ENCODE peak calls at places on chromosomes 6 and 20, in five cellular contexts. O is brain microvascular endothelial cell, L is GM13977, Y is activated B cell treated with CpG ODN at 0.5 μM for 24 hours, F is MM.1S. U is an unnamed sample.

GRCh38 chr20:46057856-46058655 is 29.0 kb downstream of the SLC12A5 start:
- DNase-seq in O (peak), L (peak), Y (no peak), F (no peak), U (peak)

GRCh38 chr20:47922280-47922675 is 137.0 kb upstream of the SULF2 start:
- DNase-seq in O (peak), L (no peak), Y (no peak), F (no peak), U (no peak)

GRCh38 chr6:27161946-27162603 is 85.4 kb upstream of the PRSS16 start:
- DNase-seq in O (peak), L (no peak), Y (no peak), F (peak), U (peak)

GRCh38 chr6:110814488-110815259 is 595 bp downstream of the CDK19 start:
- DNase-seq in O (peak), L (peak), Y (peak), F (peak), U (peak)

GRCh38 chr20:61543086-61543485 is 291.0 kb downstream of the CDH4 start:
- DNase-seq in O (no peak), L (no peak), Y (no peak), F (no peak), U (no peak)

GRCh38 chr6:2086328-2087008 is 158.9 kb downstream of the GMDS start:
- DNase-seq in O (no peak), L (no peak), Y (no peak), F (no peak), U (no peak)

GRCh38 chr6:159043986-159044385 is 805 bp downstream of the TAGAP start:
- DNase-seq in O (no peak), L (no peak), Y (no peak), F (no peak), U (no peak)

GRCh38 chr6:61953881-61954280 is 332.1 kb downstream of the KHDRBS2 start:
- DNase-seq in O (no peak), L (no peak), Y (no peak), F (no peak), U (no peak)

GRCh38 chr6:99254616-99255550 is 94.6 kb downstream of the FAXC start:
- DNase-seq in O (no peak), L (no peak), Y (no peak), F (no peak), U (no peak)

GRCh38 chr6:113936093-113936934 is 34.6 kb downstream of the HDAC2 start:
- DNase-seq in O (peak), L (peak), Y (no peak), F (peak), U (peak)

GRCh38 chr20:45835230-45836224 is 1.9 kb downstream of the SNX21 start:
- DNase-seq in O (no peak), L (no peak), Y (no peak), F (no peak), U (no peak)

GRCh38 chr6:157755032-157755751 is 67.9 kb upstream of the SNX9 start:
- DNase-seq in O (peak), L (no peak), Y (no peak), F (no peak), U (no peak)

GRCh38 chr6:130223508-130223907 is 757 bp upstream of the SAMD3 start:
- DNase-seq in O (no peak), L (peak), Y (peak), F (peak), U (peak)

GRCh38 chr6:3869284-3869631 is 20.1 kb downstream of the FAM50B start:
- DNase-seq in O (no peak), L (no peak), Y (no peak), F (no peak), U (no peak)

GRCh38 chr6:111580826-111581505 is 24.7 kb downstream of the TRAF3IP2 start:
- DNase-seq in O (no peak), L (no peak), Y (no peak), F (no peak), U (no peak)

GRCh38 chr6:156776841-156777576 is at the start of gene ARID1B:
- DNase-seq in O (peak), L (peak), Y (peak), F (peak), U (peak)

GRCh38 chr6:32424584-32424983 is 15.1 kb upstream of the HLA-DRA start:
- DNase-seq in O (no peak), L (no peak), Y (no peak), F (no peak), U (no peak)

GRCh38 chr6:20892365-20892764 is 358.1 kb downstream of the CDKAL1 start:
- DNase-seq in O (no peak), L (no peak), Y (no peak), F (no peak), U (no peak)

GRCh38 chr6:72461144-72461543 is 160.7 kb upstream of the KCNQ5 start:
- DNase-seq in O (peak), L (no peak), Y (no peak), F (peak), U (no peak)

GRCh38 chr6:34242252-34243130 is 5.8 kb downstream of the HMGA1 start:
- DNase-seq in O (no peak), L (no peak), Y (no peak), F (no peak), U (peak)

GRCh38 chr6:28981391-28981832 is 23.7 kb downstream of the ZNF311 start:
- DNase-seq in O (peak), L (no peak), Y (peak), F (peak), U (no peak)
- TF ChIP-seq CTCF in O (no peak), L (no peak), Y (no peak), F (peak), U (no peak)

GRCh38 chr6:25013249-25013648 is 77.5 kb upstream of the RIPOR2 start:
- DNase-seq in O (no peak), L (no peak), Y (no peak), F (no peak), U (peak)
- TF ChIP-seq CTCF in O (peak), L (peak), Y (no peak), F (peak), U (peak)

GRCh38 chr6:17057322-17057721 is 44.5 kb upstream of the STMND1 start:
- DNase-seq in O (no peak), L (no peak), Y (no peak), F (no peak), U (no peak)

GRCh38 chr6:17059820-17060219 is 42.0 kb upstream of the STMND1 start:
- DNase-seq in O (no peak), L (no peak), Y (no peak), F (no peak), U (no peak)

GRCh38 chr6:17058550-17058949 is 43.3 kb upstream of the STMND1 start:
- DNase-seq in O (no peak), L (no peak), Y (no peak), F (no peak), U (no peak)

GRCh38 chr6:17059022-17059421 is 42.8 kb upstream of the STMND1 start:
- DNase-seq in O (no peak), L (no peak), Y (no peak), F (no peak), U (no peak)

GRCh38 chr6:17061097-17061496 is 40.8 kb upstream of the STMND1 start:
- DNase-seq in O (no peak), L (no peak), Y (no peak), F (no peak), U (no peak)
- TF ChIP-seq CTCF in O (peak), L (no peak), Y (no peak), F (no peak), U (no peak)

GRCh38 chr20:8019178-8019997 is at the start of gene TMX4:
- DNase-seq in O (peak), L (peak), Y (peak), F (peak), U (peak)
- TF ChIP-seq CTCF in O (peak), L (no peak), Y (no peak), F (peak), U (no peak)

GRCh38 chr20:57330998-57331397 is 1.4 kb downstream of the SPO11 start:
- DNase-seq in O (no peak), L (no peak), Y (no peak), F (no peak), U (no peak)

GRCh38 chr20:57335392-57335791 is 5.8 kb downstream of the SPO11 start:
- DNase-seq in O (no peak), L (no peak), Y (no peak), F (no peak), U (no peak)

GRCh38 chr20:57327820-57328219 is 1.8 kb upstream of the SPO11 start:
- DNase-seq in O (no peak), L (no peak), Y (no peak), F (no peak), U (no peak)

GRCh38 chr20:57329608-57330221 is at the start of gene SPO11:
- DNase-seq in O (no peak), L (no peak), Y (no peak), F (peak), U (no peak)

GRCh38 chr20:57332105-57333089 is 2.8 kb downstream of the SPO11 start:
- DNase-seq in O (no peak), L (no peak), Y (no peak), F (peak), U (no peak)
- TF ChIP-seq CTCF in O (no peak), L (no peak), Y (no peak), F (peak), U (no peak)

GRCh38 chr6:73942581-73942980 is 246.6 kb downstream of the CD109 start:
- DNase-seq in O (peak), L (no peak), Y (no peak), F (no peak), U (no peak)
- TF ChIP-seq CTCF in O (peak), L (no peak), Y (no peak), F (no peak), U (no peak)

DNA sequence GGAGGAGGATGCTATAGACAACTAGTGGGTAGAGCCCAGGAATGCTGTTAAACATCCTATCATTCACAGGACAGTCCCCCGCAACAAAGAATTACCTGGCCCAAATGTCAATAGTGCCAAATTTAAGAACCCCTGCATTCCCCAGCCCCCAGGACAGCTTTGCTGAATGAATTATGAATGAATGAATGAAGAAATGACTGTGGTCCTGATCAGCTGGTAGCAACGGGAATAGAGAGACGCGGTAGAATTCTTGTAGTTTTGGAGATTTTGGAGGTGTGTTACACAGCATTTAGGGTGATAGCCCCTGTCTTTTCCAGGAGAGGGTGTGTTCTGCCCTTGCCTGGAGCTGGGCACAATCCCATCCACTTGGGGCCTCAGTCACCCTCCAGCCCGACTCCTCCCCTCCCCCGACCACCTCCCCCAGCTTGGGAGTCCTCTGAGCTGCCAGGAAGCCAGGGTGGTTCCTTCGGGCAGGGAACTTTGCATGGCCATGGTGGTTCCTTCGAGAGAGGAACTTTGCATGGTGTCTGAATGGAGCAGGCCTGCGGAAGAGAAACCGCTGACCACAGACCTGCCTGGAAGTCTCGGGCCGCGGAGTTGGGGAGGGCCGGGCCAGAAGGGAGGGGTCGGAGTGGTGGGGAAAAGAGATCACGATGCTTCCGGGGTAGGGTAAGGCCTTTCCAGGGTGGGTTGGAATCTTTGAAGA is 1.0 kb upstream of the HCK start:
- DNase-seq in O (no peak), L (no peak), Y (peak), F (no peak), U (peak)
- TF ChIP-seq CTCF in O (no peak), L (no peak), Y (no peak), F (no peak), U (no peak)

U was measured in GM20000.